ENCODE peak calls at places on chromosome 18, in seven cellular contexts. T is upper lobe of right lung, Y is ovary, E is PC-9, R is GM12865, M is endothelial cell, B is HFFc6. C is an unnamed sample.

GRCh38 chr18:31819106-31819924 is 58.6 kb upstream of the SLC25A52 start:
- DNase-seq in T (no peak), Y (no peak), E (peak; percentile 1), R (peak; percentile 64), M (no peak), B (peak; percentile 52), C (peak; percentile 34)

GRCh38 chr18:49728542-49728941 is 84.8 kb downstream of the ACAA2 start:
- DNase-seq in T (peak; percentile 70), Y (peak; percentile 54), E (no peak), R (peak; percentile 51), M (peak; percentile 51), B (peak; percentile 32), C (peak; percentile 64)

GRCh38 chr18:3042337-3042736 is 29.4 kb upstream of the LPIN2 start:
- DNase-seq in T (no peak), Y (no peak), E (no peak), R (no peak), M (no peak), B (no peak), C (no peak)

GRCh38 chr18:48640566-48641270 is 101.9 kb downstream of the CTIF start:
- DNase-seq in T (peak; percentile 30), Y (no peak), E (no peak), R (no peak), M (no peak), B (no peak), C (no peak)

GRCh38 chr18:62420513-62421209 is 95.6 kb downstream of the TNFRSF11A start:
- DNase-seq in T (no peak), Y (no peak), E (peak; percentile 37), R (peak; percentile 81), M (no peak), B (no peak), C (peak; percentile 55)

GRCh38 chr18:56489901-56490300 is 148.5 kb downstream of the TXNL1 start:
- DNase-seq in T (no peak), Y (no peak), E (no peak), R (no peak), M (no peak), B (no peak), C (no peak)

GRCh38 chr18:6315556-6316331 is 99.0 kb downstream of the L3MBTL4 start:
- DNase-seq in T (no peak), Y (no peak), E (no peak), R (peak; percentile 30), M (no peak), B (no peak), C (no peak)

GRCh38 chr18:70290482-70291294 is 1.8 kb downstream of the SOCS6 start:
- DNase-seq in T (no peak), Y (no peak), E (no peak), R (no peak), M (no peak), B (no peak), C (no peak)

GRCh38 chr18:63299837-63300787 is 19.5 kb downstream of the BCL2 start:
- DNase-seq in T (no peak), Y (no peak), E (no peak), R (peak; percentile 77), M (no peak), B (no peak), C (peak; percentile 49)

GRCh38 chr18:6412933-6413472 is 1.7 kb downstream of the L3MBTL4 start:
- DNase-seq in T (no peak), Y (no peak), E (no peak), R (no peak), M (no peak), B (no peak), C (no peak)

GRCh38 chr18:56799756-56800155 is 148.6 kb downstream of the WDR7 start:
- DNase-seq in T (no peak), Y (no peak), E (no peak), R (no peak), M (no peak), B (no peak), C (no peak)

GRCh38 chr18:3466051-3466450 is 16.1 kb downstream of the TGIF1 start:
- DNase-seq in T (no peak), Y (no peak), E (no peak), R (no peak), M (peak; percentile 24), B (peak; percentile 72), C (no peak)

GRCh38 chr18:36744261-36744876 is 84.4 kb downstream of the TPGS2 start:
- DNase-seq in T (no peak), Y (no peak), E (no peak), R (no peak), M (no peak), B (peak; percentile 62), C (no peak)

GRCh38 chr18:50079571-50080295 is 115.2 kb downstream of the MYO5B start:
- DNase-seq in T (peak; percentile 68), Y (peak; percentile 32), E (no peak), R (no peak), M (no peak), B (no peak), C (no peak)

GRCh38 chr18:58980991-58981390 is 116.3 kb downstream of the ZNF532 start:
- DNase-seq in T (no peak), Y (no peak), E (no peak), R (no peak), M (no peak), B (no peak), C (no peak)

GRCh38 chr18:12518326-12518725 is 110.6 kb downstream of the PRELID3A start:
- DNase-seq in T (no peak), Y (no peak), E (no peak), R (no peak), M (no peak), B (no peak), C (no peak)

GRCh38 chr18:79624356-79624961 is 55.1 kb upstream of the CTDP1 start:
- DNase-seq in T (peak; percentile 43), Y (peak; percentile 4), E (no peak), R (no peak), M (no peak), B (no peak), C (no peak)

GRCh38 chr18:9113468-9114149 is 11.1 kb downstream of the NDUFV2 start:
- DNase-seq in T (no peak), Y (no peak), E (no peak), R (no peak), M (no peak), B (no peak), C (no peak)

GRCh38 chr18:32469190-32469611 is 1.5 kb downstream of the GAREM1 start:
- DNase-seq in T (no peak), Y (peak; percentile 46), E (peak; percentile 16), R (no peak), M (peak; percentile 10), B (peak; percentile 2), C (no peak)

GRCh38 chr18:28792404-28793103 is 615.6 kb upstream of the CDH2 start:
- DNase-seq in T (no peak), Y (no peak), E (no peak), R (no peak), M (no peak), B (no peak), C (no peak)

DNA sequence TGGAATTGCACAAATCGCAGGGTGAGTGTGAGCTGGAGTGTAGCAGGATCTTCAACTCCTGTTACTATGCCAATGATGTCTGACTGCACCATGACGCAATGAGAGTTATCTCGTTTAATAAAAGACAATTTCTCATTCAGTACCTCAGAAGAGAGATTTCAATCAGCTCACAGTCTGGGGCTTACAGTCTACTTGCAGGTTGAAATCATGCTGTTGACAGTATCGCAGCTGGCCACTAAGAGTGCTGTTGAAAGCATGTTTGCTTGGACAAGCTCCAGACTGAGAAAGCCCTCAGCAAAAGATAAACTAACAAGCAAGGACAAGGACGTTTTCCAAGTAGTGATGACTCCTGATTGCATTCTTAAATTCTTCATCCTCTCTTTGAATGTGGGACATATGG is 145.2 kb upstream of the SYT4 start:
- DNase-seq in T (no peak), Y (no peak), E (no peak), R (no peak), M (no peak), B (no peak), C (no peak)
- TF ChIP-seq CTCF in T (no peak), Y (no peak), E (no peak), R (no peak), M (no peak), B (no peak), C (no peak)

GRCh38 chr18:37902344-37902743 is 336.7 kb upstream of the CELF4 start:
- DNase-seq in T (no peak), Y (no peak), E (no peak), R (no peak), M (no peak), B (no peak), C (no peak)
- TF ChIP-seq CTCF in T (no peak), Y (no peak), E (no peak), R (no peak), M (no peak), B (no peak), C (no peak)

GRCh38 chr18:10490401-10491289 is 35.2 kb upstream of the NAPG start:
- DNase-seq in T (no peak), Y (no peak), E (peak; percentile 27), R (peak; percentile 80), M (peak; percentile 31), B (no peak), C (peak; percentile 72)
- TF ChIP-seq CTCF in T (peak; percentile 10), Y (no peak), E (no peak), R (peak; percentile 52), M (no peak), B (no peak), C (peak; percentile 70)

GRCh38 chr18:26405190-26405781 is 143.1 kb downstream of the KCTD1 start:
- DNase-seq in T (no peak), Y (no peak), E (peak; percentile 32), R (peak; percentile 74), M (no peak), B (peak; percentile 26), C (peak; percentile 70)
- TF ChIP-seq CTCF in T (peak; percentile 33), Y (no peak), E (peak; percentile 61), R (peak; percentile 65), M (no peak), B (peak; percentile 73), C (peak; percentile 91)

C was measured in GM13977.